ENCODE peak calls at places on chromosome 16, in nine cellular contexts. M is HepG2, D is transverse colon, Z is Panc1, G is GM12891, E is GM12892, W is GM23338, Y is GM12878, C is spleen. R is an unnamed sample.

GRCh38 chr16:69938981-69939820 is 11.9 kb upstream of the CLEC18A start:
- DNase-seq in Z (no peak), D (no peak), Y (no peak), E (no peak), G (no peak), M (no peak), C (no peak), W (peak; percentile 44), R (no peak)

GRCh38 chr16:82302007-82302733 is 132.1 kb upstream of the MPHOSPH6 start:
- DNase-seq in D (no peak), G (no peak), E (no peak), M (no peak), W (no peak), C (no peak), Y (no peak), Z (no peak), R (no peak)

GRCh38 chr16:85246473-85246872 is 134.2 kb upstream of the CIBAR2 start:
- DNase-seq in W (no peak), M (no peak), C (no peak), G (no peak), Z (no peak), E (no peak), Y (no peak), D (no peak), R (no peak)

GRCh38 chr16:68779891-68780290 is 42.8 kb downstream of the CDH1 start:
- DNase-seq in W (no peak), E (no peak), Y (no peak), D (no peak), C (no peak), G (no peak), Z (no peak), M (peak; percentile 30), R (no peak)

GRCh38 chr16:12002447-12003006 is 26.0 kb downstream of the SNX29 start:
- DNase-seq in M (no peak), W (no peak), G (no peak), E (no peak), Y (no peak), C (no peak), Z (no peak), D (no peak), R (no peak)

GRCh38 chr16:51184702-51185433 is 33.8 kb upstream of the SALL1 start:
- DNase-seq in E (no peak), G (no peak), M (no peak), W (no peak), Z (no peak), C (no peak), Y (no peak), D (no peak), R (no peak)

GRCh38 chr16:73048292-73049050 is 543 bp upstream of the ZFHX3 start:
- DNase-seq in E (no peak), M (peak; percentile 84), Y (no peak), Z (no peak), W (peak; percentile 72), C (peak; percentile 81), D (peak; percentile 67), G (no peak), R (no peak)

GRCh38 chr16:81468269-81468902 is 23.8 kb downstream of the CMIP start:
- DNase-seq in W (no peak), E (no peak), Y (no peak), M (no peak), D (no peak), Z (no peak), C (peak; percentile 71), G (no peak), R (no peak)

GRCh38 chr16:70156207-70156978 is 17.2 kb upstream of the CLEC18C start:
- DNase-seq in Y (no peak), W (no peak), D (no peak), Z (no peak), E (no peak), G (no peak), C (peak; percentile 63), M (no peak), R (no peak)

GRCh38 chr16:89822188-89823086 is 5.8 kb upstream of the SPIRE2 start:
- DNase-seq in G (no peak), W (no peak), D (peak; percentile 54), E (no peak), Y (no peak), Z (no peak), C (no peak), M (peak; percentile 99), R (no peak)

GRCh38 chr16:84689126-84689525 is 10.7 kb upstream of the USP10 start:
- DNase-seq in D (no peak), Z (no peak), M (no peak), W (no peak), E (no peak), Y (no peak), G (no peak), C (peak; percentile 12), R (no peak)

GRCh38 chr16:3022208-3022696 is 1.5 kb downstream of the HCFC1R1 start:
- DNase-seq in M (peak; percentile 76), D (peak; percentile 88), C (peak; percentile 87), W (peak; percentile 91), E (no peak), G (no peak), Y (no peak), Z (peak; percentile 84), R (no peak)

GRCh38 chr16:3023669-3024478 is at the start of the genes HCFC1R1 and THOC6:
- DNase-seq in Y (peak; percentile 94), W (peak; percentile 100), D (peak; percentile 98), G (peak; percentile 91), C (peak; percentile 100), M (peak; percentile 96), Z (peak; percentile 96), E (peak; percentile 92), R (peak; percentile 96)

GRCh38 chr16:3021449-3022207 is 1.5 kb downstream of the TNFRSF12A start:
- DNase-seq in C (no peak), M (peak; percentile 68), Z (peak; percentile 68), D (peak; percentile 87), Y (no peak), G (peak; percentile 71), W (peak; percentile 97), E (no peak), R (no peak)

GRCh38 chr16:3022697-3023414 is 886 bp downstream of the HCFC1R1 start:
- DNase-seq in Z (no peak), Y (no peak), W (no peak), C (peak; percentile 78), M (no peak), G (no peak), E (no peak), D (no peak), R (no peak)

DNA sequence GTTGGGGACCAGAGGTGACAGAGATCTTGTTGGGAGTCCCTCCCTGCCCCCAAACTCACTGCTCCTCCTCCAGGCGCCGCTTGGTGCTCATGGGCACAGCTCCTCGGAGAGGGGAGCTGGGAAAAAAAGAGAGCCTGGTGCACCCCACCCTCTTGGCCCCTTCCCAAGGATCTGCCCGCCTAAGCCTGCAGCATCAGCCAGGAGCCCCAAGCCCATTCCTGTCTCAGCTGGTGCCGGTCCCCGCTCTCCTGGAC is 400 bp downstream of the HCFC1R1 start:
- DNase-seq in G (no peak), Z (peak; percentile 87), W (peak; percentile 66), D (no peak), M (no peak), E (no peak), C (no peak), Y (no peak), R (no peak)
- TF ChIP-seq POLR2AphosphoS5 in G (no peak), Z (peak; percentile 89), W (no peak), D (no peak), M (no peak), E (no peak), C (no peak), Y (no peak), R (no peak)

GRCh38 chr16:57472665-57473060 is 10.2 kb downstream of the POLR2C start:
- DNase-seq in W (peak; percentile 55), C (peak; percentile 62), Y (no peak), M (no peak), D (no peak), G (no peak), E (no peak), Z (no peak), R (peak; percentile 47)
- TF ChIP-seq POLR2AphosphoS5 in W (no peak), C (no peak), Y (no peak), M (no peak), D (no peak), G (peak; percentile 11), E (no peak), Z (no peak), R (no peak)

DNA sequence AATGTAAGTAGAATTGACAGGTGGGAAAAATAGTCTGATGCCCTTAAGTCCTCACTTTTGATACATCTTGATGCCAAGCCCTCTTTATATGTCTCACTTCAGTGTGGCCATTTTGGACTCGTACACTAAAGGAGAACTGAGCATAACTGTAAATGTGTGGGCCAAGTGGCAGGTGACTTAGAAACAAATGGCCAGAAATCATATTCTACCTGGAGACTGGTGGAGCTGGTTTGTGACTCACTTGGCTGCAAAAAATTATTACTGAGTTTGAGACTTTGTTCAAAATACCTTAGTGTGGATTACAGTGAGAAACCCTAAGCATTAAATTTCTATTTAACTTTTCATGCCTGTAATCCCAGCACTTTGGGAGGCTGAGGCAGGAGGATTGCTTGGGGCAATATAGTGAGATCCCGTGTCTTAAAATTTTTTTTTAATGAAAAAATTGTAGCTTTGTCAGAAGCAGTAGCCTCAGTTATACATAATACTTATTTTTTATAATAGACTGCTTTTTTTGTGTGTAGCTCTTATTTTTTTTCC is 5.0 kb downstream of the HAPSTR1 start:
- DNase-seq in C (no peak), M (no peak), E (no peak), Y (no peak), W (no peak), Z (no peak), D (no peak), G (no peak), R (no peak)
- TF ChIP-seq POLR2AphosphoS5 in C (no peak), M (no peak), E (no peak), Y (no peak), W (no peak), Z (no peak), D (no peak), G (no peak), R (no peak)

GRCh38 chr16:27222499-27223225 is 19.3 kb downstream of the KDM8 start:
- DNase-seq in G (no peak), Y (no peak), W (no peak), M (no peak), D (peak; percentile 29), C (no peak), E (no peak), Z (no peak), R (no peak)
- TF ChIP-seq POLR2AphosphoS5 in G (no peak), Y (no peak), W (no peak), M (no peak), D (no peak), C (peak; percentile 6), E (no peak), Z (no peak), R (no peak)

R was measured in SK-N-MC.